ENCODE peak calls at places on chromosomes 1 and 21, in ten cellular contexts. A is heart right ventricle, G is body of pancreas, U is aorta, B is psoas muscle, S is HepG2, Z is upper lobe of left lung, F is lower lobe of right lung, N is HCT116, J is heart left ventricle. R is an unnamed sample. For H3K4me1 and H3K36me3, the result is how much of the 10 kb centered on the place peaks cover.

GRCh38 chr1:215022723-215023122 is 59.8 kb upstream of the KCNK2 start:
- ATAC-seq in J (no peak), S (no peak), F (no peak), Z (no peak), B (no peak), G (no peak), N (no peak), A (no peak), U (peak), R (peak)

GRCh38 chr1:110174961-110175360 is 24.7 kb downstream of the SLC6A17 start:
- ATAC-seq in G (no peak), A (no peak), Z (no peak), F (no peak), B (no peak), J (no peak), N (no peak), S (no peak), U (no peak), R (no peak)

GRCh38 chr1:185931438-185931837 is 197.2 kb downstream of the HMCN1 start:
- ATAC-seq in F (no peak), Z (no peak), S (no peak), G (no peak), B (no peak), A (no peak), J (no peak), N (no peak), U (no peak), R (no peak)

GRCh38 chr1:240492832-240493440 is 119.0 kb downstream of the GREM2 start:
- ATAC-seq in N (no peak), F (peak), A (no peak), J (no peak), S (no peak), G (no peak), U (no peak), B (no peak), Z (peak), R (no peak)

GRCh38 chr1:178644308-178645120 is 80.5 kb upstream of the RALGPS2 start:
- ATAC-seq in U (no peak), Z (no peak), A (peak), B (peak), J (no peak), F (no peak), S (peak), N (no peak), G (peak), R (no peak)

GRCh38 chr1:182114627-182115023 is 53.1 kb upstream of the ZNF648 start:
- ATAC-seq in F (no peak), Z (no peak), U (no peak), J (no peak), B (no peak), G (no peak), S (no peak), N (no peak), A (no peak), R (no peak)

GRCh38 chr1:153770812-153771211 is 4.4 kb upstream of the SLC27A3 start:
- ATAC-seq in F (no peak), U (no peak), J (no peak), Z (no peak), B (no peak), N (no peak), G (no peak), S (no peak), A (peak), R (no peak)

GRCh38 chr1:198125995-198126758 is 30.6 kb upstream of the NEK7 start:
- ATAC-seq in J (no peak), N (no peak), A (no peak), B (no peak), F (no peak), S (no peak), U (peak), Z (no peak), G (peak), R (no peak)

GRCh38 chr21:14785679-14786078 is 239.6 kb upstream of the SAMSN1 start:
- ATAC-seq in A (no peak), G (no peak), S (no peak), J (no peak), U (no peak), F (no peak), B (no peak), Z (no peak), N (no peak), R (no peak)

GRCh38 chr1:66893712-66894111 is 30.9 kb downstream of the DNAI4 start:
- ATAC-seq in U (no peak), J (no peak), N (no peak), A (no peak), B (no peak), G (no peak), F (no peak), S (no peak), Z (no peak), R (no peak)

GRCh38 chr1:202101182-202101581 is 21.5 kb upstream of the GPR37L1 start:
- ATAC-seq in S (peak), B (no peak), G (no peak), J (no peak), A (no peak), N (peak), F (no peak), Z (no peak), U (no peak), R (no peak)

GRCh38 chr1:56496861-56497772 is 82.2 kb downstream of the PLPP3 start:
- ATAC-seq in S (no peak), A (peak), F (no peak), N (no peak), B (no peak), Z (no peak), J (no peak), U (no peak), G (no peak), R (no peak)

GRCh38 chr1:117644696-117645311 is 39.0 kb downstream of the TENT5C start:
- ATAC-seq in F (peak), J (no peak), S (no peak), U (no peak), Z (no peak), G (no peak), B (peak), N (no peak), A (no peak), R (no peak)

GRCh38 chr1:111568160-111568559 is 51.4 kb upstream of the RAP1A start:
- ATAC-seq in S (no peak), U (no peak), B (no peak), G (no peak), J (no peak), Z (no peak), N (no peak), F (no peak), A (no peak), R (no peak)

GRCh38 chr1:24340770-24341169 is 21.6 kb downstream of the GRHL3 start:
- ATAC-seq in J (no peak), G (no peak), S (no peak), A (no peak), B (no peak), F (no peak), U (no peak), Z (no peak), N (no peak), R (no peak)

GRCh38 chr1:225523214-225523613 is 95.4 kb upstream of the LBR start:
- ATAC-seq in A (no peak), N (no peak), S (no peak), Z (no peak), B (no peak), F (no peak), U (no peak), J (no peak), G (no peak), R (no peak)

GRCh38 chr1:62435231-62436038 is 1.4 kb upstream of the USP1 start:
- ATAC-seq in F (peak), A (peak), N (peak), Z (peak), B (peak), U (peak), J (peak), G (peak), S (peak), R (peak)

GRCh38 chr1:89287182-89288050 is 14.8 kb upstream of the GBP5 start:
- ATAC-seq in Z (no peak), U (peak), G (no peak), B (no peak), F (no peak), S (no peak), N (no peak), J (no peak), A (peak), R (no peak)

GRCh38 chr1:182687361-182687760 is 3.0 kb upstream of the RGS8 start:
- ATAC-seq in J (no peak), F (peak), B (no peak), A (no peak), G (peak), S (no peak), U (no peak), Z (peak), N (peak), R (no peak)

GRCh38 chr21:37915941-37916794 is at the start of gene KCNJ6:
- ATAC-seq in F (peak), N (no peak), J (peak), Z (peak), A (no peak), G (peak), U (peak), S (peak), B (no peak), R (no peak)

GRCh38 chr1:58768971-58769808 is 14.7 kb downstream of the JUN start:
- ATAC-seq in B (peak), G (peak), Z (no peak), F (peak), S (peak), N (peak), J (no peak), U (peak), A (no peak), R (peak)

GRCh38 chr1:42736571-42737200 is 3.4 kb downstream of the CLDN19 start:
- ATAC-seq in Z (no peak), U (no peak), F (no peak), J (no peak), G (no peak), A (no peak), B (no peak), S (no peak), N (no peak), R (no peak)

GRCh38 chr1:10710489-10710888 is 86.0 kb downstream of the CASZ1 start:
- ATAC-seq in F (no peak), S (no peak), U (no peak), Z (no peak), G (no peak), B (peak), J (no peak), A (no peak), N (no peak), R (no peak)

GRCh38 chr1:163202833-163203451 is at the start of gene RGS5:
- ATAC-seq in S (no peak), B (no peak), F (peak), A (peak), G (no peak), Z (no peak), U (peak), J (no peak), N (no peak), R (peak)

GRCh38 chr21:46517361-46517760 is 58.7 kb downstream of the DIP2A start:
- ATAC-seq in G (no peak), U (no peak), Z (no peak), J (no peak), A (peak), B (no peak), F (no peak), S (no peak), N (no peak), R (no peak)

GRCh38 chr21:36697473-36698159 is 1.3 kb upstream of the SIM2 start:
- ATAC-seq in A (no peak), J (no peak), F (no peak), N (no peak), S (no peak), Z (no peak), U (no peak), G (no peak), B (no peak), R (no peak)

GRCh38 chr1:201505505-201505893 is 1.4 kb downstream of the CSRP1 start:
- ATAC-seq in F (peak), B (no peak), A (peak), J (no peak), N (no peak), Z (no peak), U (peak), G (no peak), S (no peak), R (no peak)

GRCh38 chr1:198686069-198686728 is 47.4 kb downstream of the PTPRC start:
- ATAC-seq in N (no peak), F (no peak), G (no peak), J (no peak), A (no peak), B (no peak), U (no peak), Z (no peak), S (no peak), R (no peak)

GRCh38 chr1:29855761-29856160 is 619.4 kb downstream of the PTPRU start:
- ATAC-seq in S (no peak), N (no peak), J (no peak), F (no peak), A (peak), B (no peak), U (no peak), Z (no peak), G (no peak), R (no peak)

GRCh38 chr1:221241592-221241991 is 362.3 kb downstream of the HLX start:
- ATAC-seq in S (no peak), B (no peak), A (no peak), J (no peak), U (no peak), N (no peak), G (no peak), Z (no peak), F (no peak), R (no peak)

GRCh38 chr1:167501513-167502191 is 16.7 kb downstream of the CD247 start:
- ATAC-seq in U (no peak), S (no peak), G (no peak), Z (no peak), F (no peak), J (no peak), B (no peak), A (no peak), N (no peak), R (no peak)

GRCh38 chr1:24855474-24855873 is 74.6 kb downstream of the RUNX3 start:
- ATAC-seq in J (no peak), G (no peak), Z (no peak), A (no peak), N (no peak), B (no peak), U (no peak), S (no peak), F (no peak), R (no peak)

GRCh38 chr1:185054365-185055060 is 9.2 kb downstream of the RNF2 start:
- ATAC-seq in Z (no peak), J (no peak), G (no peak), N (no peak), U (no peak), S (no peak), B (no peak), A (no peak), F (no peak), R (no peak)

GRCh38 chr21:41149199-41149598 is 18.8 kb upstream of the BACE2 start:
- ATAC-seq in S (no peak), Z (no peak), N (no peak), U (no peak), J (no peak), A (no peak), B (no peak), F (peak), G (no peak), R (no peak)

GRCh38 chr1:218397752-218398339 is 52.7 kb downstream of the TGFB2 start:
- ATAC-seq in Z (no peak), J (no peak), B (no peak), G (peak), F (peak), U (no peak), N (no peak), S (peak), A (no peak), R (no peak)
- H3K27ac ChIP-seq in Z (no peak), J (no peak), B (no peak), G (no peak), F (no peak), U (no peak), N (no peak), S (no peak), A (no peak), R (no peak)

DNA sequence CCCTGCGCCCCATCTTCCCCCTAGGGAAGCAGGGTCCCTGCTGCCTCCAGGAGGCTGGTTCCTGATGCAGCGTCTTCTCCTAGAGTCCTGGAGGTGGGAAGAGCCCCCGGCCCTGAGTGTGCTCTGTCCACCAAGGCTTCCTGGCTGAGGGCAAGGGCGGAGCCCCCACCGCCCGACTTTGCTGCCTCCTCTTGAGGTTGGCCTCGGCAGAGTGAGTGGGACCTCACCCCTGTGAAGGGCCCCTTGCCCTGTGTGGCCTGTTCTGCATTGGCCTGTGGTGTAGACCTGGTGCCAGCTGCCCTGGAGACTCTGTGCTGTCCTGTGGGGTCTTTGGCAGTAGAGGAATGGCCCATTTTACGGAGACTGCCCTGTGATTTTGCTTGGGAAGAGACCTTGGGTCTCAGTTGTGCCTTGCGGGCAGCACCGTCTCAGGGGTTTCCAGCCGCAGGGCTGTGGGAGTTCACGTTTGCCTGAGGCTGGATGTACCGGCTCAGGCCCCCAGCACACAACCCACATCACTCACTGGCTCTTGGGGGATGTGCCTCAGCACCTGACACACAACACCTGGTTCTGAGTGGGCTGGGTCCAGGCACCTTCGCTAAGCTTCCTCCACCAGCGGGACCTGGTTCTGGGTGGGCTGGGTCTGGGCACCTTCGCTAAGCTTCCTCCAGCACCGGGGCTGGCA is 73.6 kb downstream of the SKI start:
- ATAC-seq in U (no peak), G (no peak), A (no peak), Z (no peak), S (no peak), B (no peak), J (no peak), N (no peak), F (no peak), R (no peak)
- H3K4me1 ChIP-seq in U (under half), G (under half), A (under half), Z (under half), S (under half), B (under half), J (half or more), N (under half), F (half or more), R (half or more)

GRCh38 chr1:2183937-2184334 is 10.6 kb downstream of the FAAP20 start:
- ATAC-seq in S (no peak), F (no peak), N (no peak), A (no peak), Z (no peak), G (no peak), J (no peak), B (no peak), U (no peak), R (no peak)

GRCh38 chr1:2180297-2181245 is 14.0 kb downstream of the FAAP20 start:
- ATAC-seq in Z (no peak), A (no peak), F (no peak), B (no peak), S (no peak), U (no peak), N (no peak), J (no peak), G (no peak), R (no peak)

GRCh38 chr1:2181271-2181670 is 13.3 kb downstream of the FAAP20 start:
- ATAC-seq in F (no peak), G (no peak), A (no peak), B (no peak), U (no peak), Z (no peak), N (no peak), S (no peak), J (no peak), R (no peak)

GRCh38 chr1:2182376-2182775 is 12.2 kb downstream of the FAAP20 start:
- ATAC-seq in A (no peak), G (no peak), J (no peak), U (no peak), N (no peak), B (no peak), Z (no peak), S (no peak), F (no peak), R (no peak)

DNA sequence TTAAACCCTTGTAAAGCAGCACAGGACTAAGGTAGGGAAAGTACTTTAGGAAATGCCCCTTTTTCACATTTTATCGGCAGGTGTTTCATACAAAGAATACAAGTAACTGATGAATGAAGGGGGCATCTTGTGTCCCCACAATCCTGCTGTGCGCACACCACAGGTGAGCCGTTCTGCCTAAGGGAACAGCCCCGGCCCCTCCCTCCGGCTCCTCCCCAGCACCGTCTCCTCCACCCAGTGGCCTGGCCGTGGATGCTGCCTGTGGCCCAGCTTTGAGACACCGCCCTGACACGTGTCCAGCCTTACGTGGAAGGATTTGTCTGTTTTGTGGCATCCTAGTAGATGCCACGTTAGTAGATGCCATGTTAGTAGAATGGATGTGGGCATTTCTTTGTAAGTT is 12.8 kb downstream of the FAAP20 start:
- ATAC-seq in U (no peak), F (no peak), N (no peak), B (no peak), Z (no peak), J (no peak), S (no peak), A (no peak), G (no peak), R (no peak)
- H3K36me3 ChIP-seq in U (under half), F (under half), N (under half), B (under half), Z (under half), J (under half), S (under half), A (under half), G (under half), R (under half)

DNA sequence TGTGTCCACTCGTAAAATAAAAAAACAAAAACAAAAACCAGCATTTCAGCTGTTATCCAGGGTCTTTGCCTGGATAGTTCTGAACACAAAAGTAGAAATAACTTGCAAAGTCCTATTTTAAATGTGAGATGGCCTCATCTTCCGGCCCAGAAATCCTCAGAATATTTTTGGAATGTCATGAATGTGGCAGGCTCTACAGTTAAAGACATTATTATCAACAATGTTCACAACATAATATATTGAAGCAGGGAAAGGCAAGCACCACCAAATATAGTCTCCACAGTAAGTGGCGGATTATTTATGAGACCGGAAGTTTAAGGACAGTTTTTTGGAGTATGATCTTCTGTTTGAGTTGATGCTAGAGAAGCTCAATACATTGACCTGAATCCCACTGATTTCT is 1.2 kb upstream of the C1orf198 start:
- ATAC-seq in N (no peak), F (no peak), G (no peak), Z (no peak), S (no peak), A (no peak), J (no peak), U (no peak), B (no peak), R (no peak)
- H3K27ac ChIP-seq in N (no peak), F (peak), G (peak), Z (peak), S (peak), A (peak), J (peak), U (peak), B (peak), R (peak)

DNA sequence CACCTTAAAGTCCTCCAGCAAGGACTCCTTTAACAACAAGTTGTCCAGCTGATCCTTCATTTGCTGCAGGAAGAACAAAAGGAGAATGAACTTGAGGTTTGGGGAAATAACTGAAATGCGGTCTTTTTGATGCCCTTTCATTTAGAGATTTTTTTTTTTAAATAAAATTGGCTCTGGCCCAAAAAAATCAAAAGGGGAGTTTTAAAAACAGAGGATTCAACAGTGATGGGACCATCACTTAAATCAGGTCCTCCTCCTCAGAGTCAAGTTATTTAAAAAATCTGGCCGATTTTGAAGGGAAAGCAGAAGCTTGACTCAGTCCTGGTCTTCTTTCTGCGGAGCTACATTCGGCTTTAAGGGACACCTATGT is 765 bp downstream of the IL19 start:
- ATAC-seq in G (no peak), B (no peak), F (no peak), N (no peak), S (no peak), Z (no peak), J (no peak), U (no peak), A (no peak), R (no peak)
- H3K4me1 ChIP-seq in G (under half), B (under half), F (under half), N (under half), S (under half), Z (under half), J (half or more), U (under half), A (under half), R (under half)

R was measured in gastroesophageal sphincter.